ENCODE peak calls at places on chromosomes 6 and 20, in nine cellular contexts. K, W, J, C, G, X, I, Y and Q are unnamed samples.

GRCh38 chr6:4153514-4153985 is 18.2 kb upstream of the ECI2 start:
- DNase-seq in K (no peak), W (no peak), C (no peak), X (no peak), Y (no peak), G (no peak), J (no peak), I (no peak), Q (no peak)

GRCh38 chr6:77536701-77537100 is 73.4 kb upstream of the HTR1B start:
- DNase-seq in W (no peak), C (no peak), G (no peak), I (no peak), Y (no peak), K (no peak), J (no peak), X (no peak), Q (no peak)

GRCh38 chr6:143027058-143027457 is 33.6 kb upstream of the AIG1 start:
- DNase-seq in I (no peak), Y (no peak), C (peak; percentile 63), X (peak; percentile 13), G (no peak), W (peak; percentile 57), K (no peak), J (peak; percentile 27), Q (no peak)

GRCh38 chr20:37316116-37316774 is 26.8 kb downstream of the MANBAL start:
- DNase-seq in C (peak; percentile 27), Y (no peak), K (no peak), G (no peak), X (no peak), I (no peak), J (no peak), W (no peak), Q (no peak)

GRCh38 chr6:19204445-19204844 is 632.7 kb upstream of the ID4 start:
- DNase-seq in I (no peak), C (no peak), X (no peak), G (no peak), W (no peak), J (no peak), Y (no peak), K (no peak), Q (no peak)

GRCh38 chr6:57432919-57433684 is 115.7 kb downstream of the PRIM2 start:
- DNase-seq in X (no peak), G (peak; percentile 32), Y (no peak), J (no peak), W (no peak), C (no peak), I (no peak), K (no peak), Q (no peak)

GRCh38 chr20:1017677-1018076 is 15.6 kb upstream of the RSPO4 start:
- DNase-seq in K (no peak), W (no peak), C (no peak), G (no peak), X (no peak), J (no peak), I (no peak), Y (no peak), Q (no peak)

GRCh38 chr6:140816696-140817095 is 1316.0 kb upstream of the GJE1 start:
- DNase-seq in W (no peak), G (no peak), K (no peak), Y (peak; percentile 10), C (no peak), J (no peak), X (no peak), I (no peak), Q (no peak)

GRCh38 chr6:157961116-157961515 is 20.5 kb upstream of the SYNJ2 start:
- DNase-seq in C (no peak), W (no peak), G (no peak), K (no peak), I (no peak), Y (no peak), X (no peak), J (no peak), Q (no peak)

GRCh38 chr20:50663095-50663821 is 28.1 kb downstream of the RIPOR3 start:
- DNase-seq in G (no peak), K (no peak), Y (no peak), J (no peak), C (no peak), X (no peak), I (no peak), W (peak; percentile 61), Q (no peak)

GRCh38 chr20:59404749-59405148 is 104.3 kb downstream of the EDN3 start:
- DNase-seq in G (no peak), C (peak; percentile 44), I (no peak), J (no peak), K (no peak), Y (no peak), X (no peak), W (no peak), Q (no peak)

GRCh38 chr20:59403962-59404314 is 103.5 kb downstream of the EDN3 start:
- DNase-seq in C (no peak), J (no peak), X (no peak), K (no peak), G (no peak), I (no peak), Y (no peak), W (no peak), Q (no peak)

GRCh38 chr20:59403261-59403961 is 103.0 kb downstream of the EDN3 start:
- DNase-seq in Y (no peak), I (no peak), J (peak; percentile 52), W (peak; percentile 51), X (peak; percentile 15), G (no peak), K (no peak), C (peak; percentile 87), Q (no peak)

GRCh38 chr20:59400666-59401065 is 100.3 kb downstream of the EDN3 start:
- DNase-seq in I (no peak), J (no peak), C (no peak), X (no peak), G (no peak), K (no peak), Y (no peak), W (no peak), Q (no peak)

DNA sequence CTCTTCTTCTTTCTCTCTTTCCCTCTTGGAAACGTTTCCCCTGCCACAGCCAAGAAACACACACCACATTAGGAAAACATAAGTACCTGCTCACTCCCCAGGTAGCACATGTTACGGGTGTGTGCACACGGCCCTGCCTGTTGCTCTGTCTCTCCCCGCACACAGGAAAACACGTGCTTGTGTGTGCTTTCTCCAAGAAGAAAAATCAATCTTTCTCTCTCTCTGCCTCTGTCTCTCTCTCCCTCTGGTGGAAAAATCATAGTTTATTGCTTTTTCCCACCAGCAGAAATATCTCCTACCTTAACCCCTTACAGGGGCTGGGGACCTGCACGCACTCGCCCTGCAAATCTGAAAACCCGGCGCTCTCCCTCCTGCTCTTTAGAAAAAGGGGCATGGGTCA is 102.3 kb downstream of the EDN3 start:
- DNase-seq in X (no peak), C (no peak), I (no peak), Y (no peak), K (no peak), G (no peak), J (no peak), W (no peak), Q (no peak)
- TF ChIP-seq CTCF in X (no peak), C (no peak), I (no peak), Y (no peak), K (no peak), G (no peak), J (no peak), W (no peak), Q (no peak)

GRCh38 chr20:44247131-44247571 is at the start of gene GDAP1L1:
- DNase-seq in K (no peak), X (no peak), C (peak; percentile 77), W (peak; percentile 45), I (no peak), Y (no peak), J (peak; percentile 26), G (no peak), Q (no peak)
- H3K27me3 ChIP-seq in K (peaks cover 35% of the 10 kb centered on the region), X (no peaks in the 10 kb centered on the region), C (peaks cover 29% of the 10 kb centered on the region), W (no peaks in the 10 kb centered on the region), I (peaks cover 16% of the 10 kb centered on the region), Y (peaks cover 20% of the 10 kb centered on the region), J (peaks cover 28% of the 10 kb centered on the region), G (peaks cover 3% of the 10 kb centered on the region), Q (no peaks in the 10 kb centered on the region)

GRCh38 chr20:9978395-9979004 is 56.3 kb upstream of the ANKEF1 start:
- DNase-seq in X (peak; percentile 63), J (no peak), Y (peak; percentile 56), K (no peak), W (peak; percentile 62), G (peak; percentile 41), C (peak; percentile 80), I (no peak), Q (peak; percentile 56)

GRCh38 chr20:9985773-9986172 is 49.0 kb upstream of the ANKEF1 start:
- DNase-seq in W (no peak), G (no peak), K (no peak), I (no peak), J (no peak), Y (no peak), X (no peak), C (no peak), Q (no peak)

GRCh38 chr20:9985281-9985680 is 49.5 kb upstream of the ANKEF1 start:
- DNase-seq in K (no peak), G (no peak), C (no peak), W (no peak), I (no peak), X (no peak), Y (no peak), J (no peak), Q (no peak)

GRCh38 chr20:9977629-9978028 is 57.2 kb upstream of the ANKEF1 start:
- DNase-seq in K (no peak), G (no peak), X (no peak), W (no peak), I (no peak), C (no peak), Y (no peak), J (no peak), Q (no peak)

DNA sequence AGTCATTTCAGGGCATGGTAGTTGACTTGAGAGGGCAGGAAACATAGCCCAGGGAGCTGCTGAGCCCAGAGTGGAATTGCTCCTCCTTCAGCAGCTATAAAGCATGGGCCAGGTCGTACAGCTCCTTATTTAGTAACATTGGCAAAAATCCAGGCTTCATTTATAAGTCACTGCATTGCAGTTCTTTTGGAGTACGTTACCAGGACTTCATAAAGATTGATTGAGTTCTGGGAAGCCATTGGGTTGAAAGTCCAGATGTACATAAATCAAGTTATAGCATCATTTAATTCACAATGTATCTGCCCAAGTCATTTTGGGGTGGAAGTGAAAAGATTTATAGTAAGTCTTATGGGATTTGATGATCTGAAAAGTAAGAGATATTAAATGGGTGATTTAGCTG is 53.0 kb upstream of the ANKEF1 start:
- DNase-seq in Y (no peak), K (no peak), I (no peak), X (no peak), W (no peak), C (no peak), G (no peak), J (no peak), Q (no peak)
- H3K4me3 ChIP-seq in Y (no peak overlapping the region), K (no peak overlapping the region), I (no peak overlapping the region), X (no peak overlapping the region), W (no peak overlapping the region), C (no peak overlapping the region), G (no peak overlapping the region), J (no peak overlapping the region), Q (no peak overlapping the region)

DNA sequence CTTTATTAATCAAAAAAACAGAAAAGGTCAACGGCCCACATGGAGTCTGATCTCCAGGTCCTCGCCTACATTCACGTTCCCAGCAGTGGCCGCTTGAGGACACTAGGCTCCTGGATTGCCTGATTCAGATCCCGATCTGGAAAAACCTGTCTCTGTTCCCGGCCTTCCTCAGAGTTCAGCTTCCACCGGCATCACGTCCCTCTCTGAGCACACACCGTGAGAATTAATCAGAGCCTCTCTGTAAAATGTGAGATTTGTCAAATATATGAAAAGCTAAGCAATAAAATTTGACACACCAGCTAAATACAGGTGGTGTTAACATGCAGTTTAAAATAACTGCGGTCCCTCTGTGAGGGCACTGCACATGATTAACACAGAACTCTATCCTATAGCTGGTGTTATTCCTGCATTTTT is 122.8 kb upstream of the COL21A1 start:
- DNase-seq in Y (no peak), K (no peak), G (no peak), I (peak; percentile 33), C (peak; percentile 68), J (peak; percentile 34), W (peak; percentile 54), X (peak; percentile 79), Q (peak; percentile 86)
- TF ChIP-seq CTCF in Y (peak; percentile 84), K (peak; percentile 73), G (no peak), I (peak; percentile 48), C (peak; percentile 58), J (peak; percentile 76), W (no peak), X (peak; percentile 57), Q (peak; percentile 62)